ENCODE peak calls at places on chromosomes 12 and 14, in five cellular contexts. Y is A549, X is HepG2, J is esophagus squamous epithelium, A is stomach. I is an unnamed sample.

GRCh38 chr12:1834186-1834925 is 14.0 kb downstream of the LRTM2 start:
- DNase-seq in Y (no peak), X (no peak), J (no peak), A (no peak), I (no peak)

GRCh38 chr12:52342781-52343490 is 21.7 kb upstream of the KRT83 start:
- DNase-seq in Y (no peak), X (no peak), J (no peak), A (no peak), I (no peak)

GRCh38 chr14:68442828-68443460 is 349.9 kb downstream of the ZFP36L1 start:
- DNase-seq in Y (no peak), X (no peak), J (no peak), A (no peak), I (no peak)

GRCh38 chr14:78530078-78530477 is 359.9 kb downstream of the NRXN3 start:
- DNase-seq in Y (peak), X (no peak), J (no peak), A (no peak), I (peak)

GRCh38 chr14:105420141-105420975 is 731 bp downstream of the MTA1 start:
- DNase-seq in Y (no peak), X (no peak), J (no peak), A (no peak), I (peak)

GRCh38 chr14:69335421-69335820 is 62.7 kb downstream of the ERH start:
- DNase-seq in Y (no peak), X (no peak), J (no peak), A (no peak), I (no peak)

GRCh38 chr12:6810758-6811157 is 10.9 kb upstream of the GPR162 start:
- DNase-seq in Y (no peak), X (no peak), J (no peak), A (no peak), I (no peak)

GRCh38 chr12:109592905-109593272 is 19.3 kb downstream of the MVK start:
- DNase-seq in Y (no peak), X (no peak), J (no peak), A (no peak), I (no peak)

GRCh38 chr14:64682173-64682710 is 22.0 kb upstream of the PLEKHG3 start:
- DNase-seq in Y (peak), X (no peak), J (no peak), A (peak), I (peak)

GRCh38 chr14:96863327-96863985 is 66.3 kb downstream of the VRK1 start:
- DNase-seq in Y (no peak), X (no peak), J (no peak), A (no peak), I (no peak)

GRCh38 chr12:80690513-80690912 is 16.9 kb upstream of the MYF6 start:
- DNase-seq in Y (no peak), X (no peak), J (no peak), A (no peak), I (no peak)

GRCh38 chr14:100334904-100335303 is 11.8 kb downstream of the SLC25A47 start:
- DNase-seq in Y (no peak), X (no peak), J (no peak), A (no peak), I (no peak)

GRCh38 chr14:32650030-32650429 is 288.6 kb upstream of the NPAS3 start:
- DNase-seq in Y (no peak), X (no peak), J (no peak), A (no peak), I (no peak)

GRCh38 chr14:32654106-32654505 is 284.6 kb upstream of the NPAS3 start:
- DNase-seq in Y (no peak), X (no peak), J (no peak), A (no peak), I (no peak)

GRCh38 chr14:32648434-32648833 is 290.2 kb upstream of the NPAS3 start:
- DNase-seq in Y (peak), X (no peak), J (no peak), A (no peak), I (no peak)

GRCh38 chr14:32656609-32657008 is 282.1 kb upstream of the NPAS3 start:
- DNase-seq in Y (no peak), X (no peak), J (no peak), A (no peak), I (no peak)

GRCh38 chr14:32650665-32651064 is 288.0 kb upstream of the NPAS3 start:
- DNase-seq in Y (no peak), X (no peak), J (no peak), A (no peak), I (no peak)
- TF ChIP-seq POLR2A in Y (no peak), X (no peak), J (no peak), A (no peak), I (no peak)

GRCh38 chr12:130490674-130491073 is 153.0 kb downstream of the PIWIL1 start:
- DNase-seq in Y (no peak), X (no peak), J (no peak), A (no peak), I (no peak)
- H3K4me3 ChIP-seq in Y (no peak), X (no peak), J (no peak), A (no peak), I (no peak)

DNA sequence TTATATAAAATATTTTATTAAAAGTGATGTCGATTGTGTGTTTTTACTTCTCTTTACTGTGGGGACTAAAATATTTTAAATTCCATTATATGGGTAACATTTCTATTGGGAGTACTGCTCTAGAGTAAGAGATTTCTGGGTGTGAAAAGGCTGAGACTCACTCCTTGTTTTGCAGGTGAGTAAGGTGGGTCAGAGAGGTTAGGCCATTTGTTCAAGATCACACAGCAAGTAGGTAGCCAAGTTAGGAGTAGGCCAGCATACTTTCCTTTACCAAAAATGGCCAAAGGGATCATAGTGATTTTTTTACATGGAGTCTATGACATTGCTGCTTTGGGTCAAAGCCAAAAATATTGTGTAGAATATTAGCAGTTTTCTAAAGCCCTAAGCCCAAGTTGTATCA is 138.0 kb downstream of the ETV6 start:
- DNase-seq in Y (no peak), X (no peak), J (no peak), A (no peak), I (no peak)
- TF ChIP-seq POLR2A in Y (no peak), X (no peak), J (no peak), A (no peak), I (no peak)

GRCh38 chr12:16347391-16348298 is at the start of gene MGST1:
- DNase-seq in Y (peak), X (peak), J (no peak), A (peak), I (peak)
- H3K4me3 ChIP-seq in Y (peak), X (peak), J (peak), A (peak), I (peak)

GRCh38 chr14:98462908-98463307 is 809.1 kb downstream of the BCL11B start:
- DNase-seq in Y (no peak), X (no peak), J (no peak), A (no peak), I (no peak)

GRCh38 chr14:98470663-98471062 is 801.3 kb downstream of the BCL11B start:
- DNase-seq in Y (no peak), X (no peak), J (no peak), A (no peak), I (no peak)

DNA sequence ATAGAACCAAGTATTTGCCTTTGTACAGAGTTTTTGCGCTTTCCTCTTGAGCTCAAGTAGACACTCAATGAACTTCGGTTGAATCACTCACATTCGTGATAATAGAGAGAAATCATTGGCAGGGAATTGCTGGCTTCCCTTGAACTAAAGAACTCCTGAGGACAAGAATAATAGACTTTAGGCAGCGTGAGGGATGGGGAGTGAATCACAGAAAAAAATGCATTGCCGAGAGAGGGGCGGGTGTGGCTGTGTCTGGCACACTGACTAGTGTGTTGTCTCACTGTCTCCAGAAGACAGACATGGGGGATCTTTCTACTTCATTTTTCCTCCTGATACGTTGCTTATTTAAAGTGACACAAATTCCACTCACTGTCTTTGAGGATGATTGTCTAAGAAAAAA is 805.2 kb downstream of the BCL11B start:
- DNase-seq in Y (no peak), X (no peak), J (no peak), A (no peak), I (no peak)
- TF ChIP-seq POLR2A in Y (no peak), X (no peak), J (no peak), A (no peak), I (no peak)

GRCh38 chr12:120118710-120119097 is 2.2 kb upstream of the RAB35 start:
- DNase-seq in Y (no peak), X (peak), J (no peak), A (no peak), I (no peak)

GRCh38 chr12:120121343-120121742 is 4.8 kb upstream of the RAB35 start:
- DNase-seq in Y (no peak), X (no peak), J (no peak), A (no peak), I (no peak)

GRCh38 chr12:120117961-120118709 is 1.6 kb upstream of the RAB35 start:
- DNase-seq in Y (peak), X (peak), J (no peak), A (no peak), I (no peak)

GRCh38 chr12:120121766-120122293 is 5.3 kb upstream of the RAB35 start:
- DNase-seq in Y (no peak), X (peak), J (no peak), A (no peak), I (no peak)

GRCh38 chr12:120119395-120119973 is 2.9 kb upstream of the RAB35 start:
- DNase-seq in Y (peak), X (peak), J (no peak), A (no peak), I (no peak)
- H3K4me3 ChIP-seq in Y (peak), X (no peak), J (no peak), A (no peak), I (no peak)

I was measured in NB4.